ENCODE peak calls at places on chromosomes 11 and 22, in four cellular contexts. L is kidney epithelial cell, K is brain microvascular endothelial cell, W is tibial nerve. R is an unnamed sample. For H3K36me3, the result is how much of the 10 kb centered on the place peaks cover.

GRCh38 chr11:5004429-5005274 is 10.0 kb downstream of the OR51L1 start:
- DNase-seq in L (peak), K (peak), W (no peak), R (peak)

GRCh38 chr11:77779935-77780334 is 40.6 kb downstream of the RSF1 start:
- DNase-seq in L (no peak), K (peak), W (no peak), R (peak)

GRCh38 chr11:7442588-7443215 is 42.6 kb upstream of the OLFML1 start:
- DNase-seq in L (no peak), K (peak), W (peak), R (peak)

GRCh38 chr11:104093426-104094280 is 57.2 kb downstream of the DDI1 start:
- DNase-seq in L (no peak), K (no peak), W (no peak), R (no peak)

GRCh38 chr11:73140213-73141030 is 1.7 kb downstream of the FCHSD2 start:
- DNase-seq in L (no peak), K (peak), W (no peak), R (no peak)

GRCh38 chr11:30992513-30992849 is 377.1 kb downstream of the DCDC1 start:
- DNase-seq in L (no peak), K (no peak), W (no peak), R (no peak)

GRCh38 chr11:613369-613968 is 2.3 kb downstream of the IRF7 start:
- DNase-seq in L (no peak), K (peak), W (peak), R (no peak)

GRCh38 chr11:111694851-111695250 is 71.3 kb downstream of the PPP2R1B start:
- DNase-seq in L (peak), K (peak), W (no peak), R (no peak)

GRCh38 chr22:41968601-41969000 is 642 bp upstream of the SEPTIN3 start:
- DNase-seq in L (no peak), K (no peak), W (no peak), R (no peak)

GRCh38 chr11:7490054-7490453 is 4.7 kb downstream of the OLFML1 start:
- DNase-seq in L (no peak), K (peak), W (no peak), R (no peak)

GRCh38 chr22:42711281-42711731 is 9.4 kb downstream of the A4GALT start:
- DNase-seq in L (no peak), K (no peak), W (no peak), R (no peak)

GRCh38 chr11:34727228-34727737 is 106.4 kb downstream of the EHF start:
- DNase-seq in L (no peak), K (no peak), W (no peak), R (no peak)

GRCh38 chr11:33040862-33041453 is 1.6 kb downstream of the TCP11L1 start:
- DNase-seq in L (no peak), K (no peak), W (no peak), R (no peak)

GRCh38 chr11:35107866-35108265 is 31.1 kb upstream of the CD44 start:
- DNase-seq in L (no peak), K (no peak), W (no peak), R (no peak)

GRCh38 chr11:134532176-134532920 is 120.3 kb upstream of the B3GAT1 start:
- DNase-seq in L (no peak), K (no peak), W (no peak), R (no peak)

GRCh38 chr22:43483669-43484068 is 71.9 kb downstream of the MPPED1 start:
- DNase-seq in L (no peak), K (no peak), W (no peak), R (no peak)

GRCh38 chr22:46484861-46485595 is 52.4 kb downstream of the CELSR1 start:
- DNase-seq in L (peak), K (no peak), W (no peak), R (no peak)

GRCh38 chr11:61796127-61796526 is 3.4 kb downstream of the FEN1 start:
- DNase-seq in L (no peak), K (no peak), W (no peak), R (no peak)
- H3K36me3 ChIP-seq in L (under half), K (under half), W (under half), R (under half)

DNA sequence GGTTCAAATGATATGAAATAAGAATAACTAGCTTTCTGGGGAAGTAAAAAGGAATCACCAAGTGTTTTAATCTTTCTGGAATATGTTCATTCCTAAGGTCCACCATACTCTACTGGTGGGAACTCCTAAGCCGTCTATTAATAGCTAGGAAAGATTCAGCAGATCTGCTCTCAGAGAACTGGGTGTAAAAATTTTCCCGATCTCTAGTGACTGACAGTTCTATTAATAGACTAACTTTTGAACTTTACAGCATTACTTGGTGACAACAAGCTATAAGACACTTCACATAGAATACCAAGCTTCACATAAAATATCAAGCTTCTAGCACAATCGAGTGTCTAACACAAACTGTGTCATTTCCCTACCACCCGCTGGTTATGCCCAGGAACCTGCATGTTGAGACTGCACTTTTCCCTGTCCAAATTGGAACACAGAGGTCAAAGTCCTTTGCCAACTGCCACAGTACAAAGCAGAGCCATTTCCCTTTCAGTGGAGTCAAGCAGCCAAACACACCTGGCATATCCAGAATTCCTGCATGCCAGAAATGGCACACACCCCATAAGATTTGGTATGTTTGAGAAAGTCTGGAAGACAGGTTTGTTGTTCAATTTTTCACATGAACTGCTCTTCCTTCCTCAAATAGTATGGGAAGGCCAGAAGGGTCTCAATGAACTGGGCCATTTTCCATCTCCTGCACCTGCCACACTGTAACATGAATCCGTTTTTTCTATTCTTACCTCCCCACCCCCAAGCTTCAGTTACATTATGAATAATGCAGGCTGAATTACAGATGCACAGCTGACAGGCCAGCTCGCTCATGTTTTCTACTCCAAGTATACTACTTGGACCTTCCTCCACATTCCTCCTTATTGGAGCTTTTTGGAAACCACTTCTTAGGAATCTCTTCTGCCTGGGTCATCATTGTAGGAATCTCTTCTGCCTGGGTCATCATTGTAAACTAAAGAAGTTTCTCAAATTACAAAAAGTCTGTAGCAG is 3.7 kb downstream of the OSBP start:
- DNase-seq in L (no peak), K (no peak), W (no peak), R (no peak)
- H3K36me3 ChIP-seq in L (under half), K (under half), W (under half), R (under half)

DNA sequence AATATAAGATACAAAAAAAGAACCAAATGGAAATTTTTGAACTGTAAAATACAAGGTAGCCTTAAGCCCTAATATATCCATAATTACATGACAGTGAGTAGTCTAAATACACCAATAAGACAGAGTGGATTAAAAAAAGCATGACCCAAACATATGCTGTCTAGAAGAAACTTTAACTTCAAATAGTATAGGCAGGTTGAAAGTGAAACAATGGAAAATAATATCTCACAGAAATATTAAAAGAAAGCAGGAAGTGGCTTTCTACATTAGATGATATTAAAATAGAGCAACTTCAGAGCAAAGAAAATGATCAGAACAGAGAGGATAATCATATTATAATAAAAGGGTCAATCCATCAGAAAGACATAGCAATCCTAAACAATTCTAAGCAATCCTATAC is 21.8 kb downstream of the DCUN1D5 start:
- DNase-seq in L (no peak), K (no peak), W (no peak), R (no peak)
- H3K36me3 ChIP-seq in L (under half), K (under half), W (under half), R (under half)

GRCh38 chr11:67482275-67482735 is 521 bp upstream of the AIP start:
- DNase-seq in L (no peak), K (no peak), W (no peak), R (no peak)
- H3K36me3 ChIP-seq in L (under half), K (under half), W (under half), R (under half)

GRCh38 chr11:122089111-122089510 is 26.9 kb downstream of the BLID start:
- DNase-seq in L (no peak), K (no peak), W (no peak), R (no peak)
- H3K36me3 ChIP-seq in L (under half), K (under half), W (under half), R (under half)

GRCh38 chr11:3686751-3687150 is 15.6 kb upstream of the CHRNA10 start:
- DNase-seq in L (no peak), K (peak), W (no peak), R (no peak)
- H3K36me3 ChIP-seq in L (under half), K (half or more), W (under half), R (half or more)

R was measured in Panc1.